ENCODE peak calls at places on chromosomes 11 and 22, in eight cellular contexts. One of them, this sample, is unnamed.

GRCh38 chr11:107177106-107177477 is 158.8 kb upstream of the GUCY1A2 start:
- DNase-seq in adrenal gland: no peak
- DNase-seq in left lung: peak; percentile 20
- DNase-seq in spleen: no peak
- DNase-seq in GM23338: no peak
- DNase-seq in psoas muscle: peak; percentile 28
- DNase-seq in sigmoid colon: no peak
- DNase-seq in A549: no peak
- DNase-seq in this sample: no peak

GRCh38 chr11:3221408-3222002 is 2.9 kb upstream of the MRGPRG start:
- DNase-seq in GM23338: no peak
- DNase-seq in spleen: no peak
- DNase-seq in adrenal gland: no peak
- DNase-seq in psoas muscle: no peak
- DNase-seq in sigmoid colon: peak; percentile 54
- DNase-seq in left lung: peak; percentile 70
- DNase-seq in A549: no peak
- DNase-seq in this sample: peak; percentile 23

GRCh38 chr22:47878460-47878859 is 1116.0 kb downstream of the TBC1D22A start:
- DNase-seq in left lung: no peak
- DNase-seq in GM23338: no peak
- DNase-seq in sigmoid colon: no peak
- DNase-seq in adrenal gland: no peak
- DNase-seq in A549: no peak
- DNase-seq in spleen: no peak
- DNase-seq in psoas muscle: no peak
- DNase-seq in this sample: no peak

GRCh38 chr22:28408702-28409101 is 270.9 kb downstream of the TTC28 start:
- DNase-seq in psoas muscle: no peak
- DNase-seq in A549: no peak
- DNase-seq in spleen: no peak
- DNase-seq in sigmoid colon: no peak
- DNase-seq in adrenal gland: no peak
- DNase-seq in left lung: no peak
- DNase-seq in GM23338: no peak
- DNase-seq in this sample: no peak

GRCh38 chr22:31046591-31047226 is 34.4 kb upstream of the SMTN start:
- DNase-seq in left lung: no peak
- DNase-seq in spleen: peak; percentile 86
- DNase-seq in psoas muscle: peak; percentile 84
- DNase-seq in A549: no peak
- DNase-seq in GM23338: peak; percentile 14
- DNase-seq in sigmoid colon: peak; percentile 86
- DNase-seq in adrenal gland: peak; percentile 89
- DNase-seq in this sample: peak; percentile 67

GRCh38 chr11:12042215-12042676 is 33.8 kb upstream of the DKK3 start:
- DNase-seq in psoas muscle: no peak
- DNase-seq in GM23338: peak; percentile 9
- DNase-seq in left lung: no peak
- DNase-seq in adrenal gland: no peak
- DNase-seq in spleen: no peak
- DNase-seq in A549: peak; percentile 63
- DNase-seq in sigmoid colon: no peak
- DNase-seq in this sample: no peak

GRCh38 chr22:40204331-40205116 is 26.8 kb downstream of the TNRC6B start:
- DNase-seq in psoas muscle: no peak
- DNase-seq in left lung: no peak
- DNase-seq in adrenal gland: peak; percentile 73
- DNase-seq in GM23338: no peak
- DNase-seq in spleen: no peak
- DNase-seq in A549: no peak
- DNase-seq in sigmoid colon: no peak
- DNase-seq in this sample: peak; percentile 34

GRCh38 chr11:19472679-19473078 is 231.9 kb upstream of the E2F8 start:
- DNase-seq in left lung: no peak
- DNase-seq in spleen: no peak
- DNase-seq in A549: no peak
- DNase-seq in sigmoid colon: no peak
- DNase-seq in psoas muscle: no peak
- DNase-seq in GM23338: no peak
- DNase-seq in adrenal gland: no peak
- DNase-seq in this sample: no peak

GRCh38 chr11:6586434-6587359 is 16.7 kb downstream of the RRP8 start:
- DNase-seq in GM23338: no peak
- DNase-seq in adrenal gland: no peak
- DNase-seq in psoas muscle: no peak
- DNase-seq in spleen: no peak
- DNase-seq in sigmoid colon: peak; percentile 75
- DNase-seq in left lung: no peak
- DNase-seq in A549: no peak
- DNase-seq in this sample: no peak

GRCh38 chr22:35510481-35510934 is 30.1 kb upstream of the RASD2 start:
- DNase-seq in sigmoid colon: no peak
- DNase-seq in psoas muscle: no peak
- DNase-seq in GM23338: no peak
- DNase-seq in A549: no peak
- DNase-seq in left lung: no peak
- DNase-seq in spleen: no peak
- DNase-seq in adrenal gland: no peak
- DNase-seq in this sample: no peak

GRCh38 chr22:27107824-27108223 is 450.4 kb downstream of the MIAT start:
- DNase-seq in A549: peak; percentile 91
- DNase-seq in adrenal gland: peak; percentile 87
- DNase-seq in sigmoid colon: peak; percentile 88
- DNase-seq in left lung: no peak
- DNase-seq in psoas muscle: peak; percentile 72
- DNase-seq in GM23338: no peak
- DNase-seq in spleen: no peak
- DNase-seq in this sample: peak; percentile 75

GRCh38 chr22:48226026-48227013 is 1463.9 kb downstream of the TBC1D22A start:
- DNase-seq in sigmoid colon: no peak
- DNase-seq in adrenal gland: peak; percentile 25
- DNase-seq in left lung: peak; percentile 37
- DNase-seq in GM23338: no peak
- DNase-seq in A549: no peak
- DNase-seq in spleen: peak; percentile 41
- DNase-seq in psoas muscle: no peak
- DNase-seq in this sample: no peak

GRCh38 chr11:111162306-111162705 is 83.2 kb upstream of the POU2AF2 start:
- DNase-seq in adrenal gland: no peak
- DNase-seq in sigmoid colon: no peak
- DNase-seq in spleen: no peak
- DNase-seq in GM23338: no peak
- DNase-seq in psoas muscle: no peak
- DNase-seq in A549: no peak
- DNase-seq in left lung: no peak
- DNase-seq in this sample: no peak

GRCh38 chr11:114088216-114088615 is 28.7 kb downstream of the ZBTB16 start:
- DNase-seq in sigmoid colon: peak; percentile 32
- DNase-seq in spleen: no peak
- DNase-seq in A549: no peak
- DNase-seq in GM23338: no peak
- DNase-seq in adrenal gland: no peak
- DNase-seq in left lung: no peak
- DNase-seq in psoas muscle: peak; percentile 55
- DNase-seq in this sample: no peak

GRCh38 chr11:72584293-72584921 is 89.8 kb downstream of the PDE2A start:
- DNase-seq in A549: no peak
- DNase-seq in sigmoid colon: peak; percentile 83
- DNase-seq in adrenal gland: peak; percentile 75
- DNase-seq in left lung: peak; percentile 92
- DNase-seq in psoas muscle: peak; percentile 78
- DNase-seq in spleen: peak; percentile 92
- DNase-seq in GM23338: peak; percentile 87
- DNase-seq in this sample: no peak

GRCh38 chr22:30890689-30891442 is 77.7 kb downstream of the MORC2 start:
- DNase-seq in left lung: peak; percentile 72
- DNase-seq in psoas muscle: peak; percentile 71
- DNase-seq in spleen: peak; percentile 74
- DNase-seq in sigmoid colon: peak; percentile 62
- DNase-seq in adrenal gland: peak; percentile 75
- DNase-seq in A549: peak; percentile 36
- DNase-seq in GM23338: peak; percentile 71
- DNase-seq in this sample: peak; percentile 26

GRCh38 chr11:116580828-116581227 is 192.0 kb downstream of the BUD13 start:
- DNase-seq in psoas muscle: no peak
- DNase-seq in spleen: peak; percentile 62
- DNase-seq in GM23338: peak; percentile 95
- DNase-seq in sigmoid colon: no peak
- DNase-seq in left lung: no peak
- DNase-seq in adrenal gland: no peak
- DNase-seq in A549: no peak
- DNase-seq in this sample: no peak

GRCh38 chr22:41563051-41563711 is 2.4 kb downstream of the CSDC2 start:
- DNase-seq in GM23338: peak; percentile 32
- DNase-seq in sigmoid colon: no peak
- DNase-seq in psoas muscle: no peak
- DNase-seq in A549: peak; percentile 53
- DNase-seq in left lung: no peak
- DNase-seq in adrenal gland: peak; percentile 89
- DNase-seq in spleen: no peak
- DNase-seq in this sample: peak; percentile 88

GRCh38 chr22:41560095-41560487 is 719 bp upstream of the CSDC2 start:
- DNase-seq in left lung: no peak
- DNase-seq in adrenal gland: no peak
- DNase-seq in GM23338: no peak
- DNase-seq in spleen: no peak
- DNase-seq in sigmoid colon: no peak
- DNase-seq in A549: no peak
- DNase-seq in psoas muscle: no peak
- DNase-seq in this sample: no peak

GRCh38 chr22:41562461-41562860 is 1.7 kb downstream of the CSDC2 start:
- DNase-seq in psoas muscle: no peak
- DNase-seq in adrenal gland: no peak
- DNase-seq in sigmoid colon: no peak
- DNase-seq in spleen: no peak
- DNase-seq in A549: no peak
- DNase-seq in GM23338: no peak
- DNase-seq in left lung: no peak
- DNase-seq in this sample: no peak

GRCh38 chr22:41561788-41562187 is 978 bp downstream of the CSDC2 start:
- DNase-seq in GM23338: no peak
- DNase-seq in adrenal gland: peak; percentile 74
- DNase-seq in left lung: no peak
- DNase-seq in sigmoid colon: no peak
- DNase-seq in spleen: no peak
- DNase-seq in A549: no peak
- DNase-seq in psoas muscle: no peak
- DNase-seq in this sample: no peak

DNA sequence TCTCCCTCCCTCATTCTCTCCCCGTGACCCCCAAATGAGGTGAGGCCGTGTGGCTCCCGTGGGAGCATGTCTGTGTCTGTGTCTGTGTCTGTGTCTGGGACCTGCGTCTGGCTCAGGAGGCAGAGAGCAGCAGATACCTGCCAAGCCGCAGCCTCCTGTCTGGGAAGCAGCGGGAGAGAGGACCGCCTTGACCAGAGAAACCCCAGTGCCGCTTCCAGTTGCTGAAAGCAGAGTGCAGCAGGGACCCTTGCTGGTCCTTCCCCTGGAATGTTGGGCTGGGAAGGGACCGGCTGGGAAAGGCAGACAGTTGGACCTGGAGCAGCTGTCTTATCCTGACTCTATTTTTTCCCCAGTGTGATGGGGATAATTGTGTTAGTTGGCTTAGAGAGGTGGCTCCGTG is 525 bp downstream of the CSDC2 start:
- DNase-seq in GM23338: peak; percentile 47
- DNase-seq in left lung: no peak
- DNase-seq in psoas muscle: no peak
- DNase-seq in adrenal gland: peak; percentile 69
- DNase-seq in spleen: no peak
- DNase-seq in A549: no peak
- DNase-seq in sigmoid colon: peak; percentile 73
- DNase-seq in this sample: no peak
- H3K27ac ChIP-seq in GM23338: no peak overlapping the region
- H3K27ac ChIP-seq in left lung: peak overlapping the region; percentile 48
- H3K27ac ChIP-seq in psoas muscle: no peak overlapping the region
- H3K27ac ChIP-seq in adrenal gland: peak overlapping the region; percentile 79
- H3K27ac ChIP-seq in spleen: no peak overlapping the region
- H3K27ac ChIP-seq in A549: peak overlapping the region; percentile 63
- H3K27ac ChIP-seq in sigmoid colon: peak overlapping the region; percentile 85
- H3K27ac ChIP-seq in this sample: peak overlapping the region; percentile 96

GRCh38 chr11:36030707-36031365 is 87.0 kb downstream of the LDLRAD3 start:
- DNase-seq in psoas muscle: no peak
- DNase-seq in spleen: no peak
- DNase-seq in adrenal gland: no peak
- DNase-seq in GM23338: no peak
- DNase-seq in sigmoid colon: no peak
- DNase-seq in A549: no peak
- DNase-seq in left lung: no peak
- DNase-seq in this sample: no peak
- H3K4me3 ChIP-seq in psoas muscle: no peak overlapping the region
- H3K4me3 ChIP-seq in spleen: no peak overlapping the region
- H3K4me3 ChIP-seq in adrenal gland: no peak overlapping the region
- H3K4me3 ChIP-seq in GM23338: no peak overlapping the region
- H3K4me3 ChIP-seq in sigmoid colon: no peak overlapping the region
- H3K4me3 ChIP-seq in A549: no peak overlapping the region
- H3K4me3 ChIP-seq in left lung: no peak overlapping the region
- H3K4me3 ChIP-seq in this sample: no peak overlapping the region

DNA sequence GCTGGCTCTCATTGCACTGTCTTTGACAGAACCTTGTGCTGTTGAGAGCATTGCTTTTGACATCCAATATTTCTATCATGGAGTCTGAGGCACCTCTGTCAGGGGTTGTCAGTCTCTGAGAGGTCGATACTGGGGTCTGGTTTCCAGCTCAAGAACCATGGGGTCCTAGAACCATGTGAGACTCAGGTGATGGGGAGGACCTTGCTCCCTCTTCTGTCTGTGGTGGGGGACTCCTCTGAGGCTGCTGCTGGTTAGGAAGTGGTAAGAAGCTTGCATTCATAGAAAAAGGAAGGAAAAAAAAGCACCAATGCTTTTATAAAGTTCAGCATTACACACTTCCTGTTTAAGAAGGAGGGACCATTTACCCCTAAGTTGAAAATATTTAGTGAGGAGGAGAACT is 91.8 kb upstream of the CD44 start:
- DNase-seq in A549: no peak
- DNase-seq in sigmoid colon: no peak
- DNase-seq in GM23338: no peak
- DNase-seq in adrenal gland: no peak
- DNase-seq in left lung: no peak
- DNase-seq in spleen: no peak
- DNase-seq in psoas muscle: no peak
- DNase-seq in this sample: no peak
- TF ChIP-seq CTCF in A549: no peak
- TF ChIP-seq CTCF in sigmoid colon: no peak
- TF ChIP-seq CTCF in GM23338: no peak
- TF ChIP-seq CTCF in adrenal gland: no peak
- TF ChIP-seq CTCF in left lung: no peak
- TF ChIP-seq CTCF in spleen: no peak
- TF ChIP-seq CTCF in psoas muscle: no peak
- TF ChIP-seq CTCF in this sample: no peak

GRCh38 chr22:38230916-38231315 is 29.1 kb downstream of the MAFF start:
- DNase-seq in A549: no peak
- DNase-seq in spleen: no peak
- DNase-seq in GM23338: no peak
- DNase-seq in left lung: no peak
- DNase-seq in psoas muscle: no peak
- DNase-seq in sigmoid colon: no peak
- DNase-seq in adrenal gland: no peak
- DNase-seq in this sample: no peak
- H3K27ac ChIP-seq in A549: peak overlapping the region; percentile 63
- H3K27ac ChIP-seq in spleen: peak overlapping the region; percentile 36
- H3K27ac ChIP-seq in GM23338: no peak overlapping the region
- H3K27ac ChIP-seq in left lung: peak overlapping the region; percentile 65
- H3K27ac ChIP-seq in psoas muscle: peak overlapping the region; percentile 50
- H3K27ac ChIP-seq in sigmoid colon: peak overlapping the region; percentile 43
- H3K27ac ChIP-seq in adrenal gland: peak overlapping the region; percentile 58
- H3K27ac ChIP-seq in this sample: no peak overlapping the region